ENCODE peak calls at places on chromosome X, in seven cellular contexts. Q, G, D, I, Z, C and A are unnamed samples. For H3K4me1 and H3K27me3, the result is how much of the 10 kb centered on the place peaks cover.

GRCh38 chrX:136880003-136880451 is 498 bp downstream of the RBMX start:
- DNase-seq in Q (peak), G (peak), D (no peak), I (peak), Z (no peak), C (peak), A (no peak)

GRCh38 chrX:46649421-46650260 is 76.1 kb downstream of the CHST7 start:
- DNase-seq in Q (peak), G (peak), D (peak), I (peak), Z (peak), C (no peak), A (peak)

GRCh38 chrX:102651968-102652744 is 873 bp downstream of the GPRASP1 start:
- DNase-seq in Q (peak), G (no peak), D (peak), I (peak), Z (no peak), C (peak), A (peak)

GRCh38 chrX:137031517-137032377 is 2.0 kb downstream of the GPR101 start:
- DNase-seq in Q (no peak), G (peak), D (no peak), I (peak), Z (no peak), C (peak), A (no peak)

GRCh38 chrX:2445662-2446623 is 54.8 kb downstream of the DHRSX start:
- DNase-seq in Q (no peak), G (no peak), D (peak), I (no peak), Z (no peak), C (no peak), A (no peak)

GRCh38 chrX:40169193-40170086 is 71.7 kb upstream of the BCOR start:
- DNase-seq in Q (no peak), G (no peak), D (peak), I (no peak), Z (peak), C (peak), A (peak)

GRCh38 chrX:3119376-3119775 is 78.1 kb downstream of the ARSF start:
- DNase-seq in Q (no peak), G (no peak), D (no peak), I (no peak), Z (no peak), C (no peak), A (no peak)

GRCh38 chrX:74232859-74233258 is 71.1 kb upstream of the ZCCHC13 start:
- DNase-seq in Q (no peak), G (no peak), D (no peak), I (peak), Z (no peak), C (no peak), A (no peak)

GRCh38 chrX:39705299-39705698 is 392.5 kb downstream of the BCOR start:
- DNase-seq in Q (peak), G (peak), D (peak), I (peak), Z (peak), C (no peak), A (peak)

GRCh38 chrX:150842198-150842553 is 56.3 kb downstream of the CD99L2 start:
- DNase-seq in Q (no peak), G (no peak), D (no peak), I (no peak), Z (no peak), C (no peak), A (no peak)

GRCh38 chrX:12973561-12974216 is 1.2 kb upstream of the TMSB4X start:
- DNase-seq in Q (no peak), G (no peak), D (no peak), I (no peak), Z (peak), C (no peak), A (no peak)

GRCh38 chrX:130110379-130111219 is at the start of gene ELF4:
- DNase-seq in Q (no peak), G (peak), D (peak), I (peak), Z (peak), C (peak), A (no peak)

GRCh38 chrX:38929966-38930421 is 128.7 kb downstream of the MID1IP1 start:
- DNase-seq in Q (no peak), G (no peak), D (peak), I (peak), Z (no peak), C (no peak), A (peak)

GRCh38 chrX:21509912-21510311 is 135.7 kb downstream of the CNKSR2 start:
- DNase-seq in Q (no peak), G (no peak), D (no peak), I (peak), Z (no peak), C (no peak), A (no peak)

GRCh38 chrX:41025926-41026325 is 59.3 kb upstream of the USP9X start:
- DNase-seq in Q (no peak), G (no peak), D (no peak), I (no peak), Z (no peak), C (no peak), A (no peak)

GRCh38 chrX:37726346-37726745 is 40.8 kb downstream of the XK start:
- DNase-seq in Q (no peak), G (no peak), D (no peak), I (no peak), Z (no peak), C (no peak), A (no peak)

GRCh38 chrX:27966955-27967354 is 14.3 kb downstream of the DCAF8L1 start:
- DNase-seq in Q (no peak), G (no peak), D (no peak), I (no peak), Z (no peak), C (no peak), A (no peak)

GRCh38 chrX:78384486-78384885 is 57.1 kb upstream of the CYSLTR1 start:
- DNase-seq in Q (no peak), G (no peak), D (no peak), I (no peak), Z (no peak), C (no peak), A (no peak)

GRCh38 chrX:115324194-115324593 is 34.7 kb downstream of the LUZP4 start:
- DNase-seq in Q (no peak), G (peak), D (no peak), I (peak), Z (peak), C (no peak), A (peak)

GRCh38 chrX:1006156-1006730 is 206.2 kb downstream of the CRLF2 start:
- DNase-seq in Q (no peak), G (no peak), D (no peak), I (no peak), Z (no peak), C (no peak), A (no peak)

GRCh38 chrX:129529685-129530281 is 6.5 kb upstream of the SMARCA1 start:
- DNase-seq in Q (no peak), G (no peak), D (no peak), I (peak), Z (no peak), C (no peak), A (no peak)

GRCh38 chrX:44908838-44909237 is 35.9 kb downstream of the KDM6A start:
- DNase-seq in Q (no peak), G (no peak), D (no peak), I (no peak), Z (no peak), C (no peak), A (no peak)

GRCh38 chrX:118528089-118528753 is 32.6 kb downstream of the DOCK11 start:
- DNase-seq in Q (no peak), G (no peak), D (no peak), I (no peak), Z (no peak), C (peak), A (no peak)

GRCh38 chrX:107715331-107716044 is 60.1 kb downstream of the TSC22D3 start:
- DNase-seq in Q (no peak), G (no peak), D (no peak), I (peak), Z (no peak), C (peak), A (peak)

GRCh38 chrX:107714196-107714811 is 61.3 kb downstream of the TSC22D3 start:
- DNase-seq in Q (no peak), G (no peak), D (no peak), I (peak), Z (no peak), C (peak), A (peak)

GRCh38 chrX:107711521-107712041 is 64.0 kb downstream of the TSC22D3 start:
- DNase-seq in Q (no peak), G (no peak), D (peak), I (no peak), Z (no peak), C (peak), A (peak)

GRCh38 chrX:107712231-107713204 is 63.1 kb downstream of the TSC22D3 start:
- DNase-seq in Q (no peak), G (no peak), D (peak), I (peak), Z (no peak), C (peak), A (peak)

GRCh38 chrX:107713205-107714195 is 62.1 kb downstream of the TSC22D3 start:
- DNase-seq in Q (no peak), G (no peak), D (peak), I (peak), Z (no peak), C (peak), A (no peak)
- H3K27ac ChIP-seq in Q (peak), G (peak), D (peak), I (peak), Z (peak), C (peak), A (peak)

GRCh38 chrX:110086162-110086915 is 83.4 kb downstream of the TMEM164 start:
- DNase-seq in Q (no peak), G (no peak), D (no peak), I (peak), Z (no peak), C (no peak), A (no peak)

GRCh38 chrX:110089656-110090404 is 86.9 kb downstream of the TMEM164 start:
- DNase-seq in Q (no peak), G (no peak), D (no peak), I (no peak), Z (peak), C (no peak), A (no peak)

GRCh38 chrX:110082156-110082555 is 79.2 kb downstream of the TMEM164 start:
- DNase-seq in Q (no peak), G (no peak), D (no peak), I (peak), Z (no peak), C (no peak), A (no peak)

GRCh38 chrX:110086916-110087484 is 84.1 kb downstream of the TMEM164 start:
- DNase-seq in Q (no peak), G (no peak), D (no peak), I (peak), Z (no peak), C (no peak), A (no peak)

GRCh38 chrX:110087485-110088356 is 84.8 kb downstream of the TMEM164 start:
- DNase-seq in Q (no peak), G (no peak), D (no peak), I (peak), Z (no peak), C (no peak), A (no peak)
- H3K4me1 ChIP-seq in Q (under half), G (under half), D (under half), I (under half), Z (under half), C (under half), A (under half)

GRCh38 chrX:10821293-10821692 is 200.9 kb upstream of the MID1 start:
- DNase-seq in Q (no peak), G (no peak), D (no peak), I (no peak), Z (no peak), C (no peak), A (no peak)
- H3K27me3 ChIP-seq in Q (under half), G (under half), D (under half), I (under half), Z (under half), C (under half), A (under half)

GRCh38 chrX:8913665-8914409 is 112.7 kb upstream of the FAM9A start:
- DNase-seq in Q (peak), G (peak), D (peak), I (peak), Z (no peak), C (no peak), A (no peak)

GRCh38 chrX:8921615-8922014 is 112.3 kb downstream of the FAM9B start:
- DNase-seq in Q (no peak), G (no peak), D (no peak), I (no peak), Z (no peak), C (no peak), A (no peak)

GRCh38 chrX:8914636-8915035 is 113.5 kb upstream of the FAM9A start:
- DNase-seq in Q (no peak), G (no peak), D (no peak), I (peak), Z (no peak), C (no peak), A (no peak)

GRCh38 chrX:8919801-8920200 is 114.1 kb downstream of the FAM9B start:
- DNase-seq in Q (no peak), G (no peak), D (no peak), I (no peak), Z (no peak), C (no peak), A (no peak)

GRCh38 chrX:8916697-8917096 is 115.5 kb upstream of the FAM9A start:
- DNase-seq in Q (no peak), G (no peak), D (no peak), I (no peak), Z (no peak), C (no peak), A (no peak)
- H3K27ac ChIP-seq in Q (no peak), G (no peak), D (no peak), I (no peak), Z (no peak), C (no peak), A (no peak)